ENCODE peak calls at places on chromosomes 5 and 9, in six cellular contexts. One of them, this sample, is unnamed.

GRCh38 chr5:5658226-5658625 is 235.7 kb downstream of the ICE1 start:
- DNase-seq in GM23338: no peak
- DNase-seq in A549: no peak
- DNase-seq in IMR-90: no peak
- DNase-seq in hepatocyte: peak; percentile 65
- DNase-seq in MM.1S: peak; percentile 70
- DNase-seq in this sample: no peak

GRCh38 chr5:50406874-50407273 is 34.2 kb downstream of the EMB start:
- DNase-seq in GM23338: no peak
- DNase-seq in A549: no peak
- DNase-seq in IMR-90: peak; percentile 11
- DNase-seq in hepatocyte: no peak
- DNase-seq in MM.1S: no peak
- DNase-seq in this sample: peak; percentile 52

GRCh38 chr5:135434591-135435466 is 12.3 kb downstream of the DCANP1 start:
- DNase-seq in GM23338: no peak
- DNase-seq in A549: no peak
- DNase-seq in IMR-90: peak; percentile 72
- DNase-seq in hepatocyte: no peak
- DNase-seq in MM.1S: no peak
- DNase-seq in this sample: no peak

GRCh38 chr9:5178126-5178805 is 7.2 kb downstream of the INSL6 start:
- DNase-seq in GM23338: no peak
- DNase-seq in A549: no peak
- DNase-seq in IMR-90: no peak
- DNase-seq in hepatocyte: no peak
- DNase-seq in MM.1S: no peak
- DNase-seq in this sample: no peak

GRCh38 chr9:127132375-127132774 is 9.9 kb upstream of the ANGPTL2 start:
- DNase-seq in GM23338: no peak
- DNase-seq in A549: no peak
- DNase-seq in IMR-90: no peak
- DNase-seq in hepatocyte: no peak
- DNase-seq in MM.1S: no peak
- DNase-seq in this sample: no peak

GRCh38 chr9:126619336-126619919 is 5.7 kb downstream of the LMX1B start:
- DNase-seq in GM23338: peak; percentile 45
- DNase-seq in A549: no peak
- DNase-seq in IMR-90: no peak
- DNase-seq in hepatocyte: no peak
- DNase-seq in MM.1S: no peak
- DNase-seq in this sample: peak; percentile 40

GRCh38 chr9:133844876-133845658 is 106.9 kb upstream of the SARDH start:
- DNase-seq in GM23338: no peak
- DNase-seq in A549: no peak
- DNase-seq in IMR-90: peak; percentile 70
- DNase-seq in hepatocyte: peak; percentile 37
- DNase-seq in MM.1S: no peak
- DNase-seq in this sample: no peak

GRCh38 chr9:128828719-128829452 is 708 bp downstream of the SPOUT1 start:
- DNase-seq in GM23338: no peak
- DNase-seq in A549: no peak
- DNase-seq in IMR-90: no peak
- DNase-seq in hepatocyte: no peak
- DNase-seq in MM.1S: no peak
- DNase-seq in this sample: peak; percentile 16

GRCh38 chr5:107199756-107200155 is 471.0 kb downstream of the EFNA5 start:
- DNase-seq in GM23338: no peak
- DNase-seq in A549: no peak
- DNase-seq in IMR-90: no peak
- DNase-seq in hepatocyte: no peak
- DNase-seq in MM.1S: no peak
- DNase-seq in this sample: no peak

GRCh38 chr9:81264516-81264915 is 424.8 kb downstream of the TLE1 start:
- DNase-seq in GM23338: no peak
- DNase-seq in A549: no peak
- DNase-seq in IMR-90: peak; percentile 73
- DNase-seq in hepatocyte: peak; percentile 8
- DNase-seq in MM.1S: no peak
- DNase-seq in this sample: no peak

GRCh38 chr5:85170183-85170582 is 785.5 kb upstream of the EDIL3 start:
- DNase-seq in GM23338: no peak
- DNase-seq in A549: no peak
- DNase-seq in IMR-90: no peak
- DNase-seq in hepatocyte: no peak
- DNase-seq in MM.1S: peak; percentile 47
- DNase-seq in this sample: no peak

GRCh38 chr9:78900500-78900899 is 603.6 kb downstream of the PSAT1 start:
- DNase-seq in GM23338: no peak
- DNase-seq in A549: no peak
- DNase-seq in IMR-90: peak; percentile 37
- DNase-seq in hepatocyte: no peak
- DNase-seq in MM.1S: no peak
- DNase-seq in this sample: no peak

GRCh38 chr5:98827161-98827560 is 53.7 kb downstream of the RGMB start:
- DNase-seq in GM23338: peak; percentile 70
- DNase-seq in A549: peak; percentile 23
- DNase-seq in IMR-90: peak; percentile 62
- DNase-seq in hepatocyte: peak; percentile 39
- DNase-seq in MM.1S: peak; percentile 15
- DNase-seq in this sample: peak; percentile 20

GRCh38 chr5:132460835-132461230 is 29.7 kb downstream of the IRF1 start:
- DNase-seq in GM23338: no peak
- DNase-seq in A549: no peak
- DNase-seq in IMR-90: no peak
- DNase-seq in hepatocyte: no peak
- DNase-seq in MM.1S: no peak
- DNase-seq in this sample: no peak

GRCh38 chr5:176619203-176619568 is 9.2 kb upstream of the GPRIN1 start:
- DNase-seq in GM23338: peak; percentile 98
- DNase-seq in A549: peak; percentile 84
- DNase-seq in IMR-90: peak; percentile 86
- DNase-seq in hepatocyte: peak; percentile 78
- DNase-seq in MM.1S: no peak
- DNase-seq in this sample: peak; percentile 71
- TF ChIP-seq CTCF in GM23338: peak; percentile 54
- TF ChIP-seq CTCF in A549: peak; percentile 22
- TF ChIP-seq CTCF in IMR-90: peak; percentile 72
- TF ChIP-seq CTCF in hepatocyte: no peak
- TF ChIP-seq CTCF in MM.1S: no peak
- TF ChIP-seq CTCF in this sample: peak; percentile 25

GRCh38 chr9:131448818-131449217 is 53.9 kb upstream of the POMT1 start:
- DNase-seq in GM23338: no peak
- DNase-seq in A549: no peak
- DNase-seq in IMR-90: no peak
- DNase-seq in hepatocyte: no peak
- DNase-seq in MM.1S: no peak
- DNase-seq in this sample: no peak
- H3K4me2 ChIP-seq in GM23338: no peak overlapping the region
- H3K4me2 ChIP-seq in A549: no peak overlapping the region
- H3K4me2 ChIP-seq in IMR-90: no peak overlapping the region
- H3K4me2 ChIP-seq in hepatocyte: no peak overlapping the region
- H3K4me2 ChIP-seq in MM.1S: no peak overlapping the region
- H3K4me2 ChIP-seq in this sample: no peak overlapping the region

DNA sequence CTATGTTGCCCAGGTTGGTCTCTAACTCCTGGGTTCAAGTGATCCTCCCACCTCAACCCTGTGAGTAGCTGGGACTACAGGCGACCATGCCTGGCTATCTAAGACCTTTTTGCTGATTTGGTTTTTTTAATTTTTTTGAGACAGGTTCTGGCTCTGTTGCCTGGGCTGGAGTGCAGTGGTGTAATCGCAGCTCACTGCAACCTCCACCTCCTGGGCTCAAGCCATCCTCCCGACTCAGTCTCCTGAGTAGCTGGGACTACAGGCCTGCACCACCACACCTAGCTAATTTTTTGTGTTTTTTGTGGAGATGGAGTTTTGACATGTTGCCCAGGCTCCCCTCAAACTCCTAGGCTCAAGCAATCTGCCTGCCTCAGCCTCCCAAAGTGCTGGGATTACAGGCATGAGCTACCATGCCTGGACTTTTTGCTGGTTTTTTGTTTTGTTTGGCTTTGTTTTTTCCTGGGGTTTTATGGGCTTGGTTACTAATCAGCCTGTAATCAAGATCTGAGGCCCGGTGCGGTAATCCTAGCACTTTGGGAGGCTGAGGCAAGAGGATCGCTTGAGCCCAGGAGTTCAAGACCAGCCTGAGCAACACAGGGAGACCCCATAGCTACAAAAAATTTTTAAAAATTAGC is 3.6 kb downstream of the CYSTM1 start:
- DNase-seq in GM23338: no peak
- DNase-seq in A549: no peak
- DNase-seq in IMR-90: no peak
- DNase-seq in hepatocyte: no peak
- DNase-seq in MM.1S: no peak
- DNase-seq in this sample: no peak
- H3K27ac ChIP-seq in GM23338: no peak overlapping the region
- H3K27ac ChIP-seq in A549: no peak overlapping the region
- H3K27ac ChIP-seq in IMR-90: no peak overlapping the region
- H3K27ac ChIP-seq in hepatocyte: no peak overlapping the region
- H3K27ac ChIP-seq in MM.1S: no peak overlapping the region
- H3K27ac ChIP-seq in this sample: no peak overlapping the region

GRCh38 chr5:13698882-13699281 is 245.6 kb downstream of the DNAH5 start:
- DNase-seq in GM23338: no peak
- DNase-seq in A549: no peak
- DNase-seq in IMR-90: no peak
- DNase-seq in hepatocyte: no peak
- DNase-seq in MM.1S: no peak
- DNase-seq in this sample: no peak
- TF ChIP-seq CTCF in GM23338: no peak
- TF ChIP-seq CTCF in A549: no peak
- TF ChIP-seq CTCF in IMR-90: no peak
- TF ChIP-seq CTCF in hepatocyte: no peak
- TF ChIP-seq CTCF in MM.1S: no peak
- TF ChIP-seq CTCF in this sample: no peak

GRCh38 chr5:157608972-157609565 is 33.5 kb upstream of the ADAM19 start:
- DNase-seq in GM23338: no peak
- DNase-seq in A549: no peak
- DNase-seq in IMR-90: no peak
- DNase-seq in hepatocyte: no peak
- DNase-seq in MM.1S: no peak
- DNase-seq in this sample: no peak

GRCh38 chr5:157606046-157606445 is 30.5 kb upstream of the ADAM19 start:
- DNase-seq in GM23338: no peak
- DNase-seq in A549: no peak
- DNase-seq in IMR-90: peak; percentile 34
- DNase-seq in hepatocyte: no peak
- DNase-seq in MM.1S: no peak
- DNase-seq in this sample: no peak

GRCh38 chr5:157610990-157611389 is 35.4 kb upstream of the ADAM19 start:
- DNase-seq in GM23338: no peak
- DNase-seq in A549: no peak
- DNase-seq in IMR-90: no peak
- DNase-seq in hepatocyte: no peak
- DNase-seq in MM.1S: no peak
- DNase-seq in this sample: no peak

GRCh38 chr5:157603333-157604190 is 28.0 kb upstream of the ADAM19 start:
- DNase-seq in GM23338: no peak
- DNase-seq in A549: peak; percentile 33
- DNase-seq in IMR-90: peak; percentile 93
- DNase-seq in hepatocyte: no peak
- DNase-seq in MM.1S: no peak
- DNase-seq in this sample: peak; percentile 97

DNA sequence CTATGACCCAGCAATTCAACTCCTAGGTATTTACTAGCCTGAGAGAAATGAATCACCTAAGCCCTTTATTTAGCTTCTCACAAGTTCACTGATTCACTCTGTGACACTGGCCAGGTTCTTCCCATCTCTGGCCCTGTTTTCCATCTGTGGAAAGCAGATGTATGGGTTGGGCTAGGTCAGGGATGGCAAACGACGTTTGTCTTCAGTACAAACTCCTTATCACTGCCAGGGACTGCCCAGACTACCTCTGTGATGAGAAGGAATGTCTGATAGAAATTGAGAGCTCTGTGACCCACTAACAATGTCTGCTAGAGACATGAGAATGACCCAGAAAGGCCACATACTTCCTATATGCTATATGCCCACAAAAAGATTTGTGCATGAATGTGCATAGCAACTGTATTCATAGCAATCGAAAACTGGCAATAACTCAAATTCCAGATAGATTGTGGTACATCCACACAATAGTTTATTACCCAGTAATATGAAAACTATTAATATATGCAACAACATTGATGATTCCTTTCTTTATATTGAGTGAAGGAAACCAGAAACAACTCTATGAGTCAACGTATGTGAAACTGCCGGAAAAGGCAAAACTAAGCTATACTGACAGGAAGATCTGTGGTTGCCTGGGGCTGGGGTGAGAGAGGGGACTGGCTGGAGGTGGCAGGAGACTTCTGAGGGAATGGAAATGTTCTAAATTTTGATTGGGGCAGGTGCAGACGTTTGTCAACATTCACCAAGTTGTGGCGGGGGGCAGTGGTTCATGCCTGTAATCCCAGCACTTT is 32.0 kb upstream of the ADAM19 start:
- DNase-seq in GM23338: no peak
- DNase-seq in A549: peak; percentile 12
- DNase-seq in IMR-90: peak; percentile 85
- DNase-seq in hepatocyte: peak; percentile 32
- DNase-seq in MM.1S: peak; percentile 61
- DNase-seq in this sample: peak; percentile 99
- H3K4me2 ChIP-seq in GM23338: no peak overlapping the region
- H3K4me2 ChIP-seq in A549: peak overlapping the region; percentile 26
- H3K4me2 ChIP-seq in IMR-90: peak overlapping the region; percentile 27
- H3K4me2 ChIP-seq in hepatocyte: no peak overlapping the region
- H3K4me2 ChIP-seq in MM.1S: peak overlapping the region; percentile 26
- H3K4me2 ChIP-seq in this sample: peak overlapping the region; percentile 61

This sample was measured in mammary epithelial cell.